ENCODE peak calls at places on chromosomes 12 and 14, in six cellular contexts. R is GM12892, V is HepG2, Z is K562, W is GM12878, F is H1. K is an unnamed sample.

GRCh38 chr12:107231269-107231668 is 137.9 kb upstream of the CRY1 start:
- DNase-seq in R (no peak), V (no peak), Z (no peak), W (no peak), F (no peak), K (no peak)

GRCh38 chr12:108565976-108566375 is 3.6 kb downstream of the ISCU start:
- DNase-seq in R (no peak), V (no peak), Z (no peak), W (peak), F (no peak), K (no peak)

GRCh38 chr12:131783915-131784541 is 44.2 kb upstream of the MMP17 start:
- DNase-seq in R (no peak), V (no peak), Z (no peak), W (peak), F (no peak), K (no peak)

GRCh38 chr12:68349921-68350606 is 17.9 kb upstream of the MDM1 start:
- DNase-seq in R (no peak), V (no peak), Z (no peak), W (no peak), F (no peak), K (no peak)

GRCh38 chr12:68786929-68787328 is 21.0 kb upstream of the MDM2 start:
- DNase-seq in R (no peak), V (peak), Z (no peak), W (no peak), F (no peak), K (no peak)

GRCh38 chr12:28767836-28768348 is 381.2 kb upstream of the FAR2 start:
- DNase-seq in R (no peak), V (no peak), Z (no peak), W (no peak), F (no peak), K (no peak)

GRCh38 chr14:77498120-77498979 is at the start of gene ISM2:
- DNase-seq in R (peak), V (peak), Z (peak), W (no peak), F (no peak), K (peak)

GRCh38 chr14:104265918-104266642 is 127.7 kb downstream of the KIF26A start:
- DNase-seq in R (no peak), V (no peak), Z (no peak), W (no peak), F (no peak), K (no peak)

GRCh38 chr14:71942904-71943694 is 10.9 kb downstream of the RGS6 start:
- DNase-seq in R (no peak), V (no peak), Z (no peak), W (peak), F (no peak), K (no peak)

GRCh38 chr12:70366581-70367267 is 634 bp downstream of the KCNMB4 start:
- DNase-seq in R (peak), V (peak), Z (peak), W (no peak), F (no peak), K (peak)

GRCh38 chr12:79973774-79974173 is 38.9 kb upstream of the PPP1R12A start:
- DNase-seq in R (no peak), V (no peak), Z (no peak), W (no peak), F (no peak), K (no peak)

GRCh38 chr12:60398547-60398946 is 802.7 kb downstream of the SLC16A7 start:
- DNase-seq in R (no peak), V (no peak), Z (no peak), W (no peak), F (no peak), K (no peak)

GRCh38 chr14:102304611-102305506 is at the start of gene MOK:
- DNase-seq in R (peak), V (peak), Z (peak), W (peak), F (peak), K (peak)
- TF ChIP-seq POLR2A in R (no peak), V (peak), Z (no peak), W (no peak), F (no peak), K (no peak)

DNA sequence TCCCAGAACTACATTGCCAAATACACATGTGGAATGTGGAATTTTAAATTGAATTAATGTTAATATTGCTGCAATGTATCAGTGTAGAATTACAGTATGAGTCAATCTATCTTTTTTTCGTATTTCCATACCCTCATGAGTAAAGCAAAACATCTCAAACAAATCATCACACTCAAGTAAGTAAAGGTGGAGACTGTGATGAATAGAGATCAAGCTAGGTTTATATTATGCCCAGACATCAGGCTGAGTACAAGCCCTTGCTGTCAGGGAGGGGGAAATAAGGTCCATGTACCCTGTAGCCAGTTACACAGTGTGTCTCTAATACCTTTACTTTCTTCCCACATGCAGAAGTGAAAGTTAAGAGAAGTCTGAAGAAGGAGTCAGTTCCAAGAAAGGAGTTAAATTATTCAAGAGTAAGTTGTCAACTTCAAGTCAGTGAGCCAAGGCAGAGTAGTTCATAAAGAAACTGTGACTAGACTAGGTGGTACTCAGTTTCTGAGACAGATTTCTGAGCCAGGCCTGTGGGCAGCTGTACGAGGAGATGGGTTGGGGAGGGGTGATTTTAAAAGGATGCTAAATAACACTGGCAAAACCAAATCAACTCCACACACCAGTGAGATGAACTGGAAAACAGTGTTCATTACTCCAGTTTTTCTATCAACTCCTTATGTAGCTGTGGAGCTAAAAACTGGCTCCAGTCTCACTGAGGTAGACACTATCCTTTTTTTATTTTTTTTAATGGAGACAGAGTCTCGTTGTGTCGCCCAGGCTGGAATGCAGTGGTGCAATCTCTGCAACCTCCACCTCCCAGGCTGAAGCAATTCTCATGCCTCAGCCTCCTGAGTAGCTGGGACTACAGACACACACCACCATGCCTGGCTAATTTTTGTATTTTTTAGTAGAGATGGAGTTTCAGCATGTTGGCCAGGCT is 23.8 kb upstream of the STK38L start:
- DNase-seq in R (no peak), V (no peak), Z (no peak), W (peak), F (no peak), K (peak)
- TF ChIP-seq TAF1 in R (no peak), V (no peak), Z (no peak), W (peak), F (no peak), K (no peak)

DNA sequence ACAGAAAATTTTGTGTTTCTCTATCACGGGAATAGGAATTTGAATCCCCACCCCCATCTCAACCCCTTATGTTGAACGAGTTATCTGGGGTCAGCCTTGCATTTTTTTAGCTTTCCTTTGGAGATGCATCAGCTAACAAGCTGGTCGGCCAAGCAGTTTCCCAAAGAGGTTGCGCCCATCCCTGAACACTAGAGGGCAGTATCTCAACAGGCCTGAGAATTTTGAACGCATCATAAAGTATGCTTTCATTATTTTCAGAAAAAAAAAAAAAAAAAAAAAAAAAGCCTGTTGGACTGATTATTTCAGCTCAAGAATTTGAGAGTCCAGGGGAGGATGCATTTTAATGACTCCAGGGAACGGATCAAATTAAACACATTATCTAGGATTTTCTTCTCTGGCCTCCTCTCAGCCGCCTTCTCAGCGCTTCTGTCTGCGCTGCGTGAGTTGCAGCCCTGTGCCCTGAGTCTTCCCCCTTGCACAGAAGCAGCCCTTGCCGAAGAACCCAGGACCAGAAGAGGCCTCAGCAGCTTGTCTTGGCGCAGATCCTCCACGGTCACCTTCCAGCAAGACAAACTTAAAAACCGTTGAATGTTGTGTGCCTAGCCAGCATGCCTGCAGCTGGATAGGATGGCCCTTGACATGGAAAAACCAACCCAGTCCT is 76.5 kb upstream of the GZMB start:
- DNase-seq in R (no peak), V (peak), Z (peak), W (no peak), F (no peak), K (no peak)
- TF ChIP-seq POLR2A in R (no peak), V (no peak), Z (no peak), W (no peak), F (no peak), K (no peak)

GRCh38 chr12:125093681-125094025 is 28.4 kb downstream of the AACS start:
- DNase-seq in R (no peak), V (no peak), Z (no peak), W (no peak), F (no peak), K (no peak)

GRCh38 chr12:125090437-125090836 is 25.2 kb downstream of the AACS start:
- DNase-seq in R (no peak), V (no peak), Z (no peak), W (no peak), F (no peak), K (no peak)

GRCh38 chr12:125092872-125093680 is 27.8 kb downstream of the AACS start:
- DNase-seq in R (no peak), V (peak), Z (peak), W (no peak), F (no peak), K (no peak)

GRCh38 chr12:125091401-125091800 is 26.2 kb downstream of the AACS start:
- DNase-seq in R (no peak), V (no peak), Z (no peak), W (no peak), F (no peak), K (no peak)

GRCh38 chr12:125092108-125092871 is 27.1 kb downstream of the AACS start:
- DNase-seq in R (no peak), V (no peak), Z (no peak), W (no peak), F (no peak), K (no peak)
- TF ChIP-seq TAF1 in R (no peak), V (no peak), Z (no peak), W (no peak), F (no peak), K (no peak)

GRCh38 chr12:6167327-6168280 is 32.6 kb upstream of the CD9 start:
- DNase-seq in R (no peak), V (peak), Z (peak), W (peak), F (no peak), K (peak)
- TF ChIP-seq POLR2A in R (peak), V (no peak), Z (no peak), W (no peak), F (no peak), K (no peak)

GRCh38 chr12:25587346-25587745 is 34.3 kb upstream of the LMNTD1 start:
- DNase-seq in R (no peak), V (no peak), Z (no peak), W (no peak), F (no peak), K (no peak)

GRCh38 chr12:25592725-25593495 is 39.8 kb upstream of the LMNTD1 start:
- DNase-seq in R (no peak), V (no peak), Z (no peak), W (no peak), F (no peak), K (no peak)

GRCh38 chr12:25594376-25594775 is 41.3 kb upstream of the LMNTD1 start:
- DNase-seq in R (no peak), V (no peak), Z (no peak), W (no peak), F (no peak), K (no peak)

GRCh38 chr12:25591132-25591531 is 38.0 kb upstream of the LMNTD1 start:
- DNase-seq in R (no peak), V (no peak), Z (no peak), W (no peak), F (peak), K (no peak)

GRCh38 chr12:25590021-25590721 is 37.1 kb upstream of the LMNTD1 start:
- DNase-seq in R (no peak), V (no peak), Z (no peak), W (no peak), F (no peak), K (no peak)
- TF ChIP-seq TAF1 in R (no peak), V (no peak), Z (no peak), W (no peak), F (no peak), K (no peak)

GRCh38 chr12:26121323-26121740 is 3.5 kb downstream of the BHLHE41 start:
- DNase-seq in R (no peak), V (no peak), Z (no peak), W (no peak), F (no peak), K (no peak)
- TF ChIP-seq POLR2A in R (no peak), V (no peak), Z (no peak), W (no peak), F (no peak), K (no peak)

GRCh38 chr12:100020370-100020769 is 35.6 kb upstream of the ANKS1B start:
- DNase-seq in R (no peak), V (no peak), Z (no peak), W (no peak), F (no peak), K (no peak)

DNA sequence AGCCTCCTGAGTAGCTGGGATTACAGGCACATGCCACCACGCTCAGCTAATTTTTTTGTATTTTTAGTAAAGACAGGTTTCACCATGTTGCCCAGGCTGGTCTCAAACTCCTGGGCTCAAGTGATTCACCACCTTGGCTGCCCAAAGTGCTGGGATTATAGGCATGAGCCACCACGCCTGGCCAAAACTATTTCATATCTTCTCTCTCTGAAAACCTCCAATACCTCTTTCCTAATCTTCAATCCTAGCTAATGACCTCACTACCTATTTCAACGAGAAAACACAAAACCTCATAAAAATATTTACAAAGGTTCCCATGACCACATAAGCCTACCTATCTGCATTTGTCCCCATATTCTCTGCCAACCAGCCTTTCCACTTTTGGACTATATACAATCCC is 32.3 kb upstream of the ANKS1B start:
- DNase-seq in R (no peak), V (no peak), Z (no peak), W (no peak), F (no peak), K (no peak)
- TF ChIP-seq TAF1 in R (no peak), V (no peak), Z (no peak), W (no peak), F (no peak), K (no peak)

DNA sequence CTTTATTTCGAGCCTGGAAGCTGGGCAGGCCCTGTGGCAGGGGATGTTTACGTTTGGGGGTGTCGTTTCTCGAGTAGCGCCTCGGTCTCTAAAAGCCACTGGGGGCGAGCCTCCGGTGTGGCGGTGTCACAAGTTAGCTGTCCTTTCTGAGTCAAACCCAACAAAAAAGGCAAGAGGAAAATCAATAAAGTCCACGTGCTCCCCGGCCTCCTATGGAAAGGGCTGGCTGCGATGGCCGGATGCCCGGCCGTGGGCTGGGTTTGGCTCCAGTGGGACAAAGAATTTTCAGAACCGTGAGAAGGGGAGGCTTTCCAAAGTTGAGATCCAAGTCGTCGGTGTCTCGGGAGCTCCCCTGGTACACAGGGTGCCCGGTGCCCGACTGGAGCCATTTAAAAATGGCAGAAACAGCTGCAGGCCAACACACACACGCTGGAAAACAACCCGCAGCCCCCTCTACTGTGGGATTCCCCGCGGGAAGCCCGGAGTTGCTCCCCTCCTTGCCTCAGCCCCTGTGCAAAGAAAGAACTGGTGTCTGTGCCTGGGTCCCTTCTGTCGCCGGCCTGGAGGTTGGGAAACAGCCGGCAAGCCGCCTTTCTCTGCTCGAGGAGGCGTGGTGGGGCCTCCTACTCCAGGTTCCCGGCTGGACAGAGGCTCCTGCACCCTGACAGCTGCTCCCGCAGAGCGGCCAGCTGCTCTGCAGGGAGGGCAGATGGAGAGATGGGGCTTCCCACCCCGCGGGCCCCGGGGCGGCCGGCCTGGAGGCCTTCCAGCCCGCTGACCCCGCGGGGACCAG is 1.9 kb downstream of the BCL7A start:
- DNase-seq in R (no peak), V (peak), Z (peak), W (no peak), F (no peak), K (no peak)
- TF ChIP-seq POLR2A in R (no peak), V (peak), Z (no peak), W (no peak), F (no peak), K (no peak)

K was measured in GM12891.